ENCODE peak calls at places on chromosomes 1 and 21, in six cellular contexts. O, G, S, L, W and K are unnamed samples.

GRCh38 chr1:212819704-212820103 is 27.7 kb downstream of the SPATA45 start:
- DNase-seq in O (no peak), G (no peak), S (no peak), L (no peak), W (no peak), K (no peak)

GRCh38 chr1:19439464-19440171 is 45.7 kb downstream of the CAPZB start:
- DNase-seq in O (peak; percentile 54), G (no peak), S (no peak), L (peak; percentile 27), W (no peak), K (no peak)

GRCh38 chr21:45989355-45990048 is 7.9 kb downstream of the COL6A1 start:
- DNase-seq in O (peak; percentile 7), G (no peak), S (no peak), L (no peak), W (no peak), K (no peak)

GRCh38 chr1:200969726-200970521 is 53.6 kb downstream of the KIF21B start:
- DNase-seq in O (no peak), G (no peak), S (no peak), L (no peak), W (no peak), K (no peak)

GRCh38 chr1:55257958-55258357 is 42.8 kb upstream of the USP24 start:
- DNase-seq in O (no peak), G (peak; percentile 39), S (no peak), L (no peak), W (no peak), K (no peak)

GRCh38 chr1:23793018-23793781 is 2.3 kb downstream of the LYPLA2 start:
- DNase-seq in O (no peak), G (no peak), S (peak; percentile 25), L (no peak), W (no peak), K (no peak)

GRCh38 chr21:16154961-16155360 is 425.2 kb downstream of the USP25 start:
- DNase-seq in O (no peak), G (no peak), S (no peak), L (no peak), W (no peak), K (no peak)

GRCh38 chr1:9250336-9250585 is 15.7 kb downstream of the H6PD start:
- DNase-seq in O (no peak), G (no peak), S (no peak), L (no peak), W (no peak), K (no peak)

GRCh38 chr1:156805766-156806511 is 10.7 kb downstream of the SH2D2A start:
- DNase-seq in O (no peak), G (no peak), S (peak; percentile 60), L (no peak), W (no peak), K (no peak)

GRCh38 chr1:91699339-91699970 is 186.5 kb downstream of the TGFBR3 start:
- DNase-seq in O (no peak), G (no peak), S (peak; percentile 84), L (no peak), W (no peak), K (no peak)

GRCh38 chr1:34237416-34237815 is 60.7 kb downstream of the C1orf94 start:
- DNase-seq in O (no peak), G (no peak), S (no peak), L (no peak), W (no peak), K (no peak)

GRCh38 chr1:11782127-11782708 is 20.2 kb downstream of the C1orf167 start:
- DNase-seq in O (no peak), G (no peak), S (no peak), L (no peak), W (no peak), K (no peak)

GRCh38 chr1:85581802-85582686 is 1.5 kb downstream of the CCN1 start:
- DNase-seq in O (peak; percentile 43), G (no peak), S (peak; percentile 75), L (peak; percentile 52), W (no peak), K (no peak)

GRCh38 chr1:23798662-23799142 is 1.9 kb downstream of the GALE start:
- DNase-seq in O (peak; percentile 53), G (no peak), S (no peak), L (no peak), W (no peak), K (no peak)

GRCh38 chr1:246582301-246583055 is 16.2 kb downstream of the CNST start:
- DNase-seq in O (no peak), G (no peak), S (no peak), L (no peak), W (no peak), K (no peak)

GRCh38 chr21:17441370-17441769 is 71.5 kb upstream of the CXADR start:
- DNase-seq in O (no peak), G (no peak), S (no peak), L (no peak), W (no peak), K (no peak)

GRCh38 chr1:45892068-45892785 is 88.8 kb downstream of the MAST2 start:
- DNase-seq in O (no peak), G (no peak), S (peak; percentile 92), L (peak; percentile 91), W (no peak), K (no peak)

GRCh38 chr1:67339623-67340343 is 32.1 kb downstream of the IL12RB2 start:
- DNase-seq in O (no peak), G (no peak), S (peak; percentile 70), L (peak; percentile 50), W (no peak), K (no peak)

GRCh38 chr1:196059210-196059609 is 549.0 kb downstream of the KCNT2 start:
- DNase-seq in O (no peak), G (no peak), S (no peak), L (no peak), W (no peak), K (no peak)

GRCh38 chr1:5751833-5752714 is 240.2 kb downstream of the NPHP4 start:
- DNase-seq in O (no peak), G (no peak), S (no peak), L (no peak), W (no peak), K (no peak)

GRCh38 chr1:55447488-55447887 is 232.3 kb upstream of the USP24 start:
- DNase-seq in O (no peak), G (no peak), S (no peak), L (no peak), W (no peak), K (no peak)

GRCh38 chr1:246631426-246631825 is 65.2 kb downstream of the CNST start:
- DNase-seq in O (no peak), G (no peak), S (peak; percentile 75), L (no peak), W (no peak), K (no peak)

GRCh38 chr1:53330819-53331218 is 2.9 kb upstream of the LRP8 start:
- DNase-seq in O (peak; percentile 8), G (no peak), S (no peak), L (no peak), W (no peak), K (no peak)

GRCh38 chr1:165411396-165411795 is 33.5 kb downstream of the RXRG start:
- DNase-seq in O (no peak), G (no peak), S (no peak), L (no peak), W (no peak), K (no peak)

GRCh38 chr1:36093919-36094318 is 5.2 kb downstream of the ADPRS start:
- DNase-seq in O (no peak), G (no peak), S (no peak), L (no peak), W (no peak), K (no peak)

GRCh38 chr1:81233591-81233990 is 567.1 kb upstream of the ADGRL2 start:
- DNase-seq in O (no peak), G (no peak), S (no peak), L (no peak), W (no peak), K (no peak)

GRCh38 chr1:154767315-154768240 is 102.5 kb downstream of the KCNN3 start:
- DNase-seq in O (no peak), G (no peak), S (peak; percentile 34), L (no peak), W (no peak), K (no peak)

GRCh38 chr1:94878329-94878728 is 48.6 kb downstream of the CNN3 start:
- DNase-seq in O (no peak), G (no peak), S (no peak), L (no peak), W (no peak), K (no peak)

GRCh38 chr1:1080122-1080753 is 6.1 kb upstream of the RNF223 start:
- DNase-seq in O (peak; percentile 76), G (no peak), S (peak; percentile 80), L (peak; percentile 73), W (peak; percentile 61), K (no peak)

GRCh38 chr1:116432655-116433282 is 59.7 kb downstream of the ATP1A1 start:
- DNase-seq in O (no peak), G (no peak), S (no peak), L (no peak), W (no peak), K (no peak)

GRCh38 chr1:42206164-42206563 is 41.6 kb upstream of the GUCA2A start:
- DNase-seq in O (no peak), G (no peak), S (no peak), L (no peak), W (no peak), K (no peak)

GRCh38 chr1:16048573-16049189 is 5.1 kb downstream of the CLCNKB start:
- DNase-seq in O (peak; percentile 98), G (no peak), S (peak; percentile 74), L (peak; percentile 71), W (peak; percentile 87), K (no peak)

GRCh38 chr1:217525773-217526490 is 105.0 kb downstream of the GPATCH2 start:
- DNase-seq in O (no peak), G (no peak), S (peak; percentile 43), L (no peak), W (no peak), K (no peak)

GRCh38 chr21:33403128-33403785 is at the start of gene IFNGR2:
- DNase-seq in O (peak; percentile 37), G (no peak), S (peak; percentile 42), L (peak; percentile 35), W (peak; percentile 29), K (no peak)

GRCh38 chr1:5990913-5991783 is 1.1 kb downstream of the NPHP4 start:
- DNase-seq in O (peak; percentile 65), G (no peak), S (peak; percentile 30), L (peak; percentile 23), W (peak; percentile 45), K (no peak)

GRCh38 chr1:46181343-46182260 is 5.3 kb upstream of the P3R3URF start:
- DNase-seq in O (no peak), G (no peak), S (peak; percentile 34), L (no peak), W (no peak), K (no peak)